ENCODE peak calls at places on chromosomes 11 and 22, in nine cellular contexts. W is stromal cell of bone marrow; C is MG63; T is astrocyte of the spinal cord; Z is AG04449; K is T-cell; V is stimulated activated CD8-positive, alpha-beta memory T cell treated with anti-CD3 and anti-CD28 coated beads, Interleukin-15, amount 100 ng/mL, for 1 hour; B is activated T-cell treated with anti-CD3 and anti-CD28 coated beads for 24 hours; Y is activated CD4-positive, alpha-beta T cell treated with anti-CD3 and anti-CD28 coated beads for 36 hours. O is an unnamed sample.

GRCh38 chr22:39349506-39349966 is 255 bp upstream of the SYNGR1 start:
- DNase-seq in V (no peak), W (no peak), Z (no peak), C (peak), B (no peak), Y (peak), T (no peak), K (peak), O (no peak)

GRCh38 chr11:59756845-59757244 is 1.7 kb downstream of the STX3 start:
- DNase-seq in T (peak), B (no peak), K (no peak), Y (no peak), C (no peak), V (no peak), W (no peak), Z (no peak), O (no peak)

GRCh38 chr11:129976371-129976770 is 26.3 kb downstream of the PRDM10 start:
- DNase-seq in Y (no peak), W (no peak), Z (no peak), B (no peak), K (no peak), V (no peak), C (no peak), T (no peak), O (no peak)

GRCh38 chr11:67280791-67281551 is 8.1 kb upstream of the ANKRD13D start:
- DNase-seq in B (no peak), Z (no peak), C (no peak), V (no peak), Y (peak), T (no peak), W (no peak), K (no peak), O (no peak)

GRCh38 chr11:77672276-77672675 is 34.7 kb upstream of the CLNS1A start:
- DNase-seq in C (peak), T (peak), B (no peak), Z (peak), K (no peak), V (no peak), Y (no peak), W (peak), O (peak)

GRCh38 chr11:64290894-64291745 is at the start of gene KCNK4:
- DNase-seq in Y (no peak), B (no peak), T (no peak), W (no peak), C (no peak), V (no peak), K (no peak), Z (no peak), O (no peak)

GRCh38 chr11:70155386-70155785 is 47.7 kb upstream of the FADD start:
- DNase-seq in Y (no peak), W (no peak), B (no peak), T (no peak), V (no peak), C (no peak), Z (no peak), K (no peak), O (no peak)

GRCh38 chr22:22925146-22925794 is 37.7 kb downstream of the IGLL5 start:
- DNase-seq in T (no peak), Z (no peak), C (no peak), V (no peak), K (no peak), B (no peak), W (no peak), Y (no peak), O (no peak)

GRCh38 chr22:23163665-23164064 is 16.6 kb upstream of the BCR start:
- DNase-seq in Y (no peak), B (no peak), C (peak), V (no peak), Z (no peak), K (no peak), W (no peak), T (no peak), O (no peak)

GRCh38 chr22:32877196-32877595 is 75.7 kb downstream of the TIMP3 start:
- DNase-seq in B (no peak), C (no peak), Y (no peak), V (no peak), Z (no peak), T (no peak), K (no peak), W (no peak), O (no peak)

GRCh38 chr11:134759314-134759713 is 347.3 kb upstream of the B3GAT1 start:
- DNase-seq in Y (no peak), K (no peak), C (no peak), W (no peak), V (no peak), T (no peak), B (no peak), Z (no peak), O (no peak)

GRCh38 chr11:10109836-10110235 is 184.2 kb downstream of the SBF2 start:
- DNase-seq in C (no peak), T (peak), K (no peak), B (no peak), V (no peak), Z (no peak), W (peak), Y (no peak), O (peak)

GRCh38 chr11:46075168-46075567 is 46.1 kb downstream of the PHF21A start:
- DNase-seq in W (no peak), B (no peak), Y (no peak), C (no peak), V (no peak), Z (no peak), K (no peak), T (peak), O (peak)

GRCh38 chr22:31212783-31213626 is 907 bp downstream of the LIMK2 start:
- DNase-seq in W (no peak), K (no peak), Z (no peak), Y (no peak), C (no peak), T (no peak), B (no peak), V (no peak), O (no peak)

GRCh38 chr11:69352715-69353325 is 58.9 kb downstream of the MYEOV start:
- DNase-seq in Z (peak), V (no peak), B (peak), Y (peak), W (peak), K (no peak), T (peak), C (peak), O (peak)

GRCh38 chr22:19325296-19325950 is 33.9 kb upstream of the CLTCL1 start:
- DNase-seq in Z (no peak), V (no peak), Y (no peak), T (no peak), W (peak), K (no peak), B (no peak), C (no peak), O (no peak)

GRCh38 chr11:65482306-65482850 is 16.5 kb upstream of the MALAT1 start:
- DNase-seq in Z (no peak), B (no peak), K (no peak), T (peak), Y (no peak), W (no peak), V (no peak), C (no peak), O (no peak)

GRCh38 chr22:39471421-39472141 is 14.8 kb downstream of the MGAT3 start:
- DNase-seq in K (no peak), V (no peak), Z (no peak), T (peak), W (no peak), Y (peak), C (no peak), B (no peak), O (no peak)

GRCh38 chr11:63887600-63887999 is 29.4 kb downstream of the RCOR2 start:
- DNase-seq in Y (no peak), K (no peak), W (no peak), V (no peak), C (no peak), T (no peak), Z (no peak), B (no peak), O (no peak)

GRCh38 chr11:106794058-106794457 is 224.2 kb downstream of the GUCY1A2 start:
- DNase-seq in V (no peak), B (no peak), W (no peak), K (no peak), C (no peak), T (peak), Z (no peak), Y (no peak), O (no peak)

GRCh38 chr11:70436501-70436860 is 38.2 kb downstream of the CTTN start:
- DNase-seq in B (no peak), W (no peak), V (no peak), Y (no peak), T (no peak), K (no peak), C (no peak), Z (no peak), O (no peak)

GRCh38 chr11:64081663-64082442 is 46.1 kb downstream of the FLRT1 start:
- DNase-seq in Y (no peak), W (no peak), K (no peak), C (no peak), V (no peak), T (no peak), Z (no peak), B (no peak), O (no peak)

GRCh38 chr11:57764527-57764926 is 2.9 kb downstream of the CTNND1 start:
- DNase-seq in Z (no peak), W (no peak), K (no peak), B (no peak), Y (no peak), C (no peak), T (peak), V (no peak), O (no peak)